ENCODE peak calls at places on chromosomes 2 and 18, in eight cellular contexts. O, Y, K, R, G, H, M and U are unnamed samples. For H3K27me3, the result is how much of the 10 kb centered on the place peaks cover.

GRCh38 chr2:163778045-163778753 is 42.4 kb upstream of the FIGN start:
- DNase-seq in O (no peak), Y (peak), K (no peak), R (peak), G (peak), H (peak), M (peak), U (no peak)

GRCh38 chr2:44528595-44528994 is 166.8 kb downstream of the CAMKMT start:
- DNase-seq in O (no peak), Y (peak), K (no peak), R (no peak), G (no peak), H (peak), M (no peak), U (no peak)

GRCh38 chr18:6929370-6930102 is 188.1 kb downstream of the LAMA1 start:
- DNase-seq in O (no peak), Y (no peak), K (no peak), R (no peak), G (no peak), H (peak), M (no peak), U (no peak)

GRCh38 chr2:56191617-56192016 is 7.8 kb downstream of the CCDC85A start:
- DNase-seq in O (no peak), Y (peak), K (no peak), R (no peak), G (peak), H (peak), M (no peak), U (peak)

GRCh38 chr2:26687328-26687727 is 5.2 kb upstream of the KCNK3 start:
- DNase-seq in O (no peak), Y (peak), K (peak), R (no peak), G (no peak), H (no peak), M (no peak), U (no peak)

GRCh38 chr18:9926223-9926894 is 12.5 kb downstream of the VAPA start:
- DNase-seq in O (no peak), Y (no peak), K (no peak), R (no peak), G (no peak), H (no peak), M (no peak), U (no peak)

GRCh38 chr2:209682646-209683045 is 89.0 kb upstream of the UNC80 start:
- DNase-seq in O (no peak), Y (no peak), K (no peak), R (no peak), G (no peak), H (no peak), M (no peak), U (no peak)

GRCh38 chr18:5463390-5463789 is 80.4 kb downstream of the EPB41L3 start:
- DNase-seq in O (peak), Y (no peak), K (no peak), R (no peak), G (no peak), H (peak), M (peak), U (peak)

GRCh38 chr2:109131777-109132176 is 2.8 kb downstream of the SH3RF3 start:
- DNase-seq in O (peak), Y (no peak), K (no peak), R (no peak), G (no peak), H (peak), M (no peak), U (no peak)

GRCh38 chr2:148882051-148882450 is 7.0 kb downstream of the KIF5C start:
- DNase-seq in O (no peak), Y (no peak), K (no peak), R (no peak), G (no peak), H (no peak), M (no peak), U (no peak)

GRCh38 chr18:13067124-13067523 is 76.0 kb downstream of the CEP192 start:
- DNase-seq in O (no peak), Y (no peak), K (no peak), R (no peak), G (no peak), H (no peak), M (no peak), U (no peak)

DNA sequence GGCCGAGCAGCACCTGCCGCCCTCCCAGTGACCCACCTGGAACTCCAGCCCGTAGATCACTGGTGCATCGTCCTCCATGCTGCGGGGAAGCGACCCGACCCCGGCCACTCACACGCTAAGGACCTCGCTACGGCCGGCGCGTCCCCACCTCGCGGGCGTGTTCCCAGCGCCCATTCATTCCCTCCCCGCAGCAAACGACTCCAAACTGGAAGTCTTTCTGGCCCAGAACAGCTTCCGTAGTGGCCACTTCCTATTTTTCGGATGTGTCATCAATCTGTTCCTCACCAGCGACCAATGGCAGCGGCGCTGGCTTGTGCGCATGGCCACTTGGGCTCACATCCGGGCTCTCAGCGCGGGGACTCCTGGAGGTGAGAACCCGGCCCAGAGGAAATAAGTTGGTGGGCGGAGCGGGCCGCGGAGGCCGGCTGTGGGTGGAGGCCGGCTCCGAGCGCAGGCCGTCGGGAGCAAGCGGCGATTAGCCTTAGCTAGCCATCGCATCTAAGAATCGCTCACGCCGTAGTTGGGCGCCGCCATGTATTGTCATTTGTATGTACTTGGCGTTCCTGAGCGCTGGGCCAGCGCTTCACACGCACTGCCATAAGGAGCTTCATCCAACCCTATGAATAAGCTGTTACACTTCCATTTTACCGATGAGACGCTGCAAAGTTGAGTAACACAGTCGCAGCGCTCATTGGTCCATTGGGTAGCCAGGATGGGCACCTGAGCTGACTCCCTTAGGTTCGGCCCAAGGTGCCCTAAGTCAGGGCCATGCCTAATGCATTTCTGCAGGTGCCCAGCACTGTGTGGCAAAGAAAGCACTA is at the start of gene EIPR1:
- DNase-seq in O (peak), Y (peak), K (peak), R (peak), G (peak), H (peak), M (peak), U (peak)
- TF ChIP-seq CTCF in O (peak), Y (no peak), K (no peak), R (no peak), G (no peak), H (no peak), M (peak), U (no peak)

DNA sequence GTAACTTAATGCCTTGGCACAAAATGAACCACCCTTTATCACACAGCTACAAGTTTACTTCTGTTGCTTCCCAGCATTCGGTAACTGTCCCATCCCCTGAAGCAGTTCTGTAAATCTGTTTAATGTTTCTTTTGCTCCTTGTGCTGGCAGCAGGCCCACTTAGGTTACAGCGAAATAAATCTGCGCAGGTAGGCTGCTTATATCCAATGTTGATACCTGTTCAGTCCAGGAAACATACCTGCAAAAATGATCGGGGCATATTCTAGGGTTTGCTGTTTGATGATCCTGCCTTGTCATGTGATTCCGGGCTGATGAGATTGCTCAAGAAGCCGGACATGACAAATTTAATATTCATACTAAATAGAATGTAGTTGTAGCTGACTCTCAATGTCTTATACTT is 23.3 kb downstream of the PELI1 start:
- DNase-seq in O (no peak), Y (peak), K (no peak), R (no peak), G (no peak), H (no peak), M (no peak), U (no peak)
- H3K27ac ChIP-seq in O (no peak), Y (peak), K (no peak), R (no peak), G (no peak), H (no peak), M (peak), U (no peak)

DNA sequence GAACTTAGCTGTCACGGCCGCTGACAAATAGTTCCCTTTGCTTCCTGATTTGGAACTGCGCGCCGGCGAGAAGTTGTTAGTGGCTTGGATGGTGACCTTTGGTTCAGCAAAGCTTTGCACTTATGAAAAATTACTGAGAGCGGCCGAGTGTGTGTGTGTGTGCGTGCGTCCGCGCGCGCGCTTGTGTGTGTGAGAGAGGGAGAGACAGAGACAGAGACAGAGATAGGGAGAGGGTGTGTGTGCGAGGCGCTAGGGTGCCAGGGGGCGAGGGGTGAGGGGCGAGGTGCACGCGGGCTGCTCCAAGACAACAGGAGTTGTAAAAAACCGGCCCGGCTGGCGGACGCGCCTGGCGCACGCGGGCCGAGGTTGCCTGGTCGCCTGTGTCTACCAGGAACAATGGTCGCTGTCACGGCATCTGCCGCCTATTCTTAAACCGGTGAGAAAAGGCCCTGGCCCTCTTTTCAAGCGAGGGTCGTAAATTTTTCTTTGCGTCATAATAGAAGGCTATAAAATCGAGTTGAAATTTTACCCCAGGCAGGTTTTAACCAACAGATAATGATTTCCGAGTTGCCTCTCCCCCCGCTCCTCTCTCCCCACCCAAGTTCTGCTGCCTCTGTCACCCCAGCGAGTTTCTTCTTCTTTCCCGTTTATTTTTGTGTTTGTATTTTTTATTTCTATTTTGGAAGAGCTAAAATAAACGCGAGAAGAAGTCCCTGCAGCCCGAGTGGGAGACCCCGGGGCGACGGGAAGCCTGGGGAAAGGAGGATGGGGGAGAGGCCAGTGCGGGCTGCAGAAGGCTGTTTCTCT is 595 bp downstream of the HOXD3 start:
- DNase-seq in O (peak), Y (no peak), K (no peak), R (no peak), G (no peak), H (no peak), M (no peak), U (no peak)
- H3K27me3 ChIP-seq in O (under half), Y (half or more), K (half or more), R (under half), G (half or more), H (half or more), M (half or more), U (half or more)

GRCh38 chr2:66872926-66873714 is 438.2 kb downstream of the MEIS1 start:
- DNase-seq in O (no peak), Y (no peak), K (no peak), R (no peak), G (no peak), H (no peak), M (no peak), U (no peak)

GRCh38 chr2:66869076-66869475 is 434.2 kb downstream of the MEIS1 start:
- DNase-seq in O (no peak), Y (peak), K (no peak), R (no peak), G (no peak), H (peak), M (no peak), U (no peak)

GRCh38 chr2:66875941-66876462 is 441.1 kb downstream of the MEIS1 start:
- DNase-seq in O (no peak), Y (no peak), K (no peak), R (no peak), G (no peak), H (no peak), M (no peak), U (no peak)

GRCh38 chr2:66872056-66872821 is 437.3 kb downstream of the MEIS1 start:
- DNase-seq in O (no peak), Y (no peak), K (no peak), R (no peak), G (no peak), H (peak), M (peak), U (no peak)

GRCh38 chr2:66874411-66874810 is 439.5 kb downstream of the MEIS1 start:
- DNase-seq in O (no peak), Y (no peak), K (no peak), R (no peak), G (no peak), H (no peak), M (no peak), U (no peak)
- TF ChIP-seq CTCF in O (no peak), Y (no peak), K (no peak), R (no peak), G (no peak), H (no peak), M (no peak), U (no peak)

GRCh38 chr2:177332992-177333388 is 59.6 kb upstream of the AGPS start:
- DNase-seq in O (no peak), Y (no peak), K (no peak), R (no peak), G (no peak), H (no peak), M (no peak), U (no peak)

GRCh38 chr2:177329035-177329434 is 63.5 kb upstream of the AGPS start:
- DNase-seq in O (no peak), Y (no peak), K (no peak), R (no peak), G (no peak), H (no peak), M (no peak), U (no peak)

GRCh38 chr2:177334940-177335543 is 57.5 kb upstream of the AGPS start:
- DNase-seq in O (peak), Y (no peak), K (no peak), R (no peak), G (peak), H (peak), M (peak), U (no peak)

GRCh38 chr2:177331446-177331997 is 61.1 kb upstream of the AGPS start:
- DNase-seq in O (no peak), Y (no peak), K (no peak), R (no peak), G (no peak), H (no peak), M (no peak), U (no peak)

GRCh38 chr2:177332041-177332991 is 60.3 kb upstream of the AGPS start:
- DNase-seq in O (peak), Y (peak), K (peak), R (peak), G (peak), H (peak), M (peak), U (peak)
- H3K27ac ChIP-seq in O (peak), Y (no peak), K (no peak), R (no peak), G (no peak), H (peak), M (no peak), U (no peak)